ENCODE peak calls at places on chromosomes 4 and X, in seven cellular contexts. T, W, X, H, V, G and U are unnamed samples.

GRCh38 chr4:41369680-41370079 is 113.0 kb downstream of the UCHL1 start:
- DNase-seq in V (no peak), W (no peak), X (no peak), T (no peak), H (no peak), G (no peak), U (no peak)

GRCh38 chr4:88706574-88706973 is 8.9 kb upstream of the NAP1L5 start:
- DNase-seq in T (peak), H (peak), V (peak), X (peak), W (peak), G (no peak), U (no peak)

GRCh38 chr4:73573794-73574528 is 46.3 kb downstream of the RASSF6 start:
- DNase-seq in H (peak), V (peak), X (peak), G (peak), W (peak), T (peak), U (peak)

GRCh38 chr4:17785858-17786257 is 4.4 kb upstream of the FAM184B start:
- DNase-seq in H (no peak), X (no peak), W (no peak), G (no peak), V (no peak), T (no peak), U (no peak)

GRCh38 chr4:5456296-5456845 is 252.0 kb downstream of the EVC2 start:
- DNase-seq in G (no peak), X (no peak), H (no peak), T (no peak), V (no peak), W (no peak), U (no peak)

GRCh38 chrX:115929480-115929879 is 241.1 kb upstream of the AGTR2 start:
- DNase-seq in V (no peak), X (no peak), T (no peak), W (no peak), H (no peak), G (no peak), U (no peak)

GRCh38 chr4:142743071-142743825 is 102.9 kb downstream of the INPP4B start:
- DNase-seq in X (peak), T (no peak), V (no peak), W (no peak), H (peak), G (no peak), U (no peak)

GRCh38 chr4:20203508-20203907 is 48.2 kb upstream of the SLIT2 start:
- DNase-seq in V (no peak), G (no peak), H (peak), T (no peak), X (peak), W (peak), U (peak)

GRCh38 chr4:48250980-48251379 is 18.7 kb downstream of the TEC start:
- DNase-seq in H (no peak), T (no peak), G (no peak), X (no peak), W (no peak), V (no peak), U (no peak)

GRCh38 chr4:129148892-129149291 is 52.9 kb downstream of the C4orf33 start:
- DNase-seq in G (no peak), W (no peak), T (no peak), H (no peak), X (no peak), V (no peak), U (no peak)

GRCh38 chr4:37802068-37802666 is 24.3 kb upstream of the PGM2 start:
- DNase-seq in V (peak), T (no peak), H (peak), G (peak), X (peak), W (peak), U (no peak)

GRCh38 chr4:113943863-113944262 is 35.6 kb downstream of the ARSJ start:
- DNase-seq in T (peak), H (peak), W (peak), X (no peak), G (no peak), V (no peak), U (no peak)

GRCh38 chrX:52346462-52347165 is 22.2 kb upstream of the XAGE2 start:
- DNase-seq in T (no peak), V (peak), H (peak), X (no peak), W (no peak), G (peak), U (no peak)

GRCh38 chr4:76213415-76214268 is at the start of gene SCARB2:
- DNase-seq in X (peak), V (peak), W (peak), H (peak), T (peak), G (no peak), U (no peak)

GRCh38 chr4:167234388-167234881 is at the start of gene SPOCK3:
- DNase-seq in V (no peak), T (no peak), G (no peak), H (peak), W (peak), X (peak), U (no peak)
- H3K4me3 ChIP-seq in V (no peak), T (no peak), G (peak), H (peak), W (peak), X (peak), U (peak)

GRCh38 chr4:6910960-6911874 is 1.6 kb downstream of the TBC1D14 start:
- DNase-seq in W (no peak), T (no peak), G (no peak), V (no peak), H (no peak), X (no peak), U (no peak)
- H3K4me3 ChIP-seq in W (peak), T (peak), G (peak), V (peak), H (no peak), X (peak), U (peak)

DNA sequence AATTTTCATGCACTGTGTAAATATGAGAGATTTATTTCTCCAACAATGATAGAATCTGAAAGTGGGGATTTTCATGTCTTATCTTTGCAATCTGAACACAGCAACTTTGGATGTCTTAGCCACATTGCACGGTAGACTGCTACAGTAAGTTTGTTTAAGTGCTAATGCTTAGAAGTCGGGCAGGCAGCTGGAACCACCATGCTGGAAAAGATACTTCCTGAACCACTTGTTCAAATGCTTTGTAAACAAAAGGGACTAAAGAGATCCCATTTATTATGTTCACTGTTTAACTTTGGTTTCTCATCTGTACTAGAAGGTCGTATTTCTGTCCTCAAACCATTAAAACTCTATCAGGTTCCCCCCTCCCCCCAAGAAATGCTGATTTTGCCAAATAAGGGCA is 555.9 kb upstream of the DIPK2B start:
- DNase-seq in G (no peak), H (no peak), X (peak), W (no peak), V (peak), T (no peak), U (no peak)
- H3K4me3 ChIP-seq in G (no peak), H (no peak), X (no peak), W (no peak), V (peak), T (no peak), U (no peak)

DNA sequence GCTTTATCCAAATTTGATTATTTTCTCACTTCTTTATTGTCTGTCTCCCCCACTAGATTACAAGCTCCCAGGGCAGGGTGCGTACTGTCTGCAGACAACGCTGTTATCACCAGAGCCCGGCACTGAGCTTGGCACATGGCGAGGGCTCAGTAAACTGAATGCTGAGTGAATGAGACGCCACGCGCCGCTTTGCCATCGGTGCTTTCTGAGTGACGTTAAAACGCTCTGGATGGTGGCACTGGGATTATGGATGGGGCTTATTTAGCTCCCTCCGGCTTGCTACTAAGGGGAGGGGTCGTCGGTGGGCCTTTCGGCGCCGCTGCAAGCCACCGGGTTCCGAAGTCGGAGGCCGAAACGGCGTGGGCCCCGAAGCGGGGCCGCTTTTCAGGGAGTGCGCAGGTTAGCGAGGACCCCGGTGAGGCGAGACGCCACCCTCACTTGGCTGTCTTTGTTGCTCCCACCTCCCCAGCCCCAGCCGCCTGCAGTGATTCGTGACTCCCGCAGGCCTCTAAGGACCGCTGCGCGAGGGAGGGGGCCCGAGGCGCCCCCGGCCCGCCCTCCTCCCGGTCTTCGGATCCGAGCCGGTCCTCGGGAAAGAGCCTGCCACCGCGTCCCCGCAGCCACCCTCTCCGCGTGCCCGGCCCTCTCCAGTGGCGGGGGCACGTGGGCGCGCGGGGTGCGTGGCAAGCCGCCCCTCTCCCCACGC is 566 bp upstream of the FHL1 start:
- DNase-seq in T (no peak), X (no peak), W (no peak), V (peak), H (no peak), G (no peak), U (no peak)
- H3K4me3 ChIP-seq in T (no peak), X (peak), W (peak), V (peak), H (peak), G (peak), U (peak)